ENCODE peak calls at places on chromosomes 16 and 17, in ten cellular contexts. One of them, this sample, is unnamed. For H3K36me3, the result is how much of the 10 kb centered on the place peaks cover.

GRCh38 chr16:4970010-4970409 is 11.9 kb downstream of the SEC14L5 start:
- DNase-seq in ovary: no peak
- DNase-seq in stomach: no peak
- DNase-seq in GM23248: no peak
- DNase-seq in PC-3: no peak
- DNase-seq in spleen: no peak
- DNase-seq in effector memory CD4-positive, alpha-beta T cell: no peak
- DNase-seq in gastrocnemius medialis: no peak
- DNase-seq in tibial nerve: no peak
- DNase-seq in Panc1: no peak
- DNase-seq in this sample: no peak

GRCh38 chr16:86355538-86355937 is 154.8 kb upstream of the FOXF1 start:
- DNase-seq in ovary: no peak
- DNase-seq in stomach: no peak
- DNase-seq in GM23248: peak
- DNase-seq in PC-3: no peak
- DNase-seq in spleen: no peak
- DNase-seq in effector memory CD4-positive, alpha-beta T cell: no peak
- DNase-seq in gastrocnemius medialis: no peak
- DNase-seq in tibial nerve: no peak
- DNase-seq in Panc1: no peak
- DNase-seq in this sample: no peak

GRCh38 chr17:73729101-73729500 is 84.9 kb upstream of the SDK2 start:
- DNase-seq in ovary: no peak
- DNase-seq in stomach: no peak
- DNase-seq in GM23248: no peak
- DNase-seq in PC-3: no peak
- DNase-seq in spleen: no peak
- DNase-seq in effector memory CD4-positive, alpha-beta T cell: no peak
- DNase-seq in gastrocnemius medialis: no peak
- DNase-seq in tibial nerve: no peak
- DNase-seq in Panc1: no peak
- DNase-seq in this sample: no peak

GRCh38 chr16:15502041-15502725 is 67.8 kb downstream of the BMERB1 start:
- DNase-seq in ovary: no peak
- DNase-seq in stomach: no peak
- DNase-seq in GM23248: peak
- DNase-seq in PC-3: peak
- DNase-seq in spleen: no peak
- DNase-seq in effector memory CD4-positive, alpha-beta T cell: no peak
- DNase-seq in gastrocnemius medialis: no peak
- DNase-seq in tibial nerve: no peak
- DNase-seq in Panc1: peak
- DNase-seq in this sample: no peak

GRCh38 chr17:68248199-68248825 is 469 bp downstream of the AMZ2 start:
- DNase-seq in ovary: no peak
- DNase-seq in stomach: peak
- DNase-seq in GM23248: peak
- DNase-seq in PC-3: peak
- DNase-seq in spleen: no peak
- DNase-seq in effector memory CD4-positive, alpha-beta T cell: no peak
- DNase-seq in gastrocnemius medialis: peak
- DNase-seq in tibial nerve: peak
- DNase-seq in Panc1: no peak
- DNase-seq in this sample: peak

GRCh38 chr17:48647964-48648245 is 21.7 kb upstream of the HOXB9 start:
- DNase-seq in ovary: no peak
- DNase-seq in stomach: no peak
- DNase-seq in GM23248: no peak
- DNase-seq in PC-3: no peak
- DNase-seq in spleen: no peak
- DNase-seq in effector memory CD4-positive, alpha-beta T cell: no peak
- DNase-seq in gastrocnemius medialis: no peak
- DNase-seq in tibial nerve: no peak
- DNase-seq in Panc1: no peak
- DNase-seq in this sample: no peak

GRCh38 chr16:30567991-30568638 is 3.4 kb downstream of the ZNF688 start:
- DNase-seq in ovary: no peak
- DNase-seq in stomach: no peak
- DNase-seq in GM23248: peak
- DNase-seq in PC-3: peak
- DNase-seq in spleen: peak
- DNase-seq in effector memory CD4-positive, alpha-beta T cell: peak
- DNase-seq in gastrocnemius medialis: no peak
- DNase-seq in tibial nerve: no peak
- DNase-seq in Panc1: peak
- DNase-seq in this sample: no peak

GRCh38 chr16:65782537-65783290 is 583.8 kb upstream of the CDH5 start:
- DNase-seq in ovary: no peak
- DNase-seq in stomach: no peak
- DNase-seq in GM23248: peak
- DNase-seq in PC-3: peak
- DNase-seq in spleen: no peak
- DNase-seq in effector memory CD4-positive, alpha-beta T cell: no peak
- DNase-seq in gastrocnemius medialis: no peak
- DNase-seq in tibial nerve: no peak
- DNase-seq in Panc1: no peak
- DNase-seq in this sample: no peak

GRCh38 chr17:65261682-65262636 is 124.8 kb downstream of the RGS9 start:
- DNase-seq in ovary: no peak
- DNase-seq in stomach: no peak
- DNase-seq in GM23248: peak
- DNase-seq in PC-3: peak
- DNase-seq in spleen: no peak
- DNase-seq in effector memory CD4-positive, alpha-beta T cell: no peak
- DNase-seq in gastrocnemius medialis: no peak
- DNase-seq in tibial nerve: no peak
- DNase-seq in Panc1: no peak
- DNase-seq in this sample: no peak

GRCh38 chr16:85805442-85806045 is 6.0 kb downstream of the COX4I1 start:
- DNase-seq in ovary: no peak
- DNase-seq in stomach: no peak
- DNase-seq in GM23248: no peak
- DNase-seq in PC-3: no peak
- DNase-seq in spleen: no peak
- DNase-seq in effector memory CD4-positive, alpha-beta T cell: no peak
- DNase-seq in gastrocnemius medialis: no peak
- DNase-seq in tibial nerve: no peak
- DNase-seq in Panc1: no peak
- DNase-seq in this sample: no peak

GRCh38 chr17:35973333-35974260 is 7.7 kb downstream of the CCL16 start:
- DNase-seq in ovary: no peak
- DNase-seq in stomach: no peak
- DNase-seq in GM23248: peak
- DNase-seq in PC-3: peak
- DNase-seq in spleen: no peak
- DNase-seq in effector memory CD4-positive, alpha-beta T cell: no peak
- DNase-seq in gastrocnemius medialis: no peak
- DNase-seq in tibial nerve: no peak
- DNase-seq in Panc1: no peak
- DNase-seq in this sample: peak

GRCh38 chr17:55549140-55549539 is 37.9 kb upstream of the SMIM36 start:
- DNase-seq in ovary: no peak
- DNase-seq in stomach: no peak
- DNase-seq in GM23248: peak
- DNase-seq in PC-3: peak
- DNase-seq in spleen: no peak
- DNase-seq in effector memory CD4-positive, alpha-beta T cell: no peak
- DNase-seq in gastrocnemius medialis: no peak
- DNase-seq in tibial nerve: no peak
- DNase-seq in Panc1: no peak
- DNase-seq in this sample: no peak

GRCh38 chr17:7745748-7746470 is 28.4 kb downstream of the DNAH2 start:
- DNase-seq in ovary: peak
- DNase-seq in stomach: no peak
- DNase-seq in GM23248: peak
- DNase-seq in PC-3: peak
- DNase-seq in spleen: no peak
- DNase-seq in effector memory CD4-positive, alpha-beta T cell: no peak
- DNase-seq in gastrocnemius medialis: no peak
- DNase-seq in tibial nerve: no peak
- DNase-seq in Panc1: no peak
- DNase-seq in this sample: no peak

GRCh38 chr17:62780273-62780672 is 27.8 kb downstream of the MARCHF10 start:
- DNase-seq in ovary: peak
- DNase-seq in stomach: peak
- DNase-seq in GM23248: no peak
- DNase-seq in PC-3: peak
- DNase-seq in spleen: no peak
- DNase-seq in effector memory CD4-positive, alpha-beta T cell: no peak
- DNase-seq in gastrocnemius medialis: peak
- DNase-seq in tibial nerve: no peak
- DNase-seq in Panc1: no peak
- DNase-seq in this sample: no peak

GRCh38 chr16:4870138-4870671 is 22.9 kb downstream of the UBN1 start:
- DNase-seq in ovary: no peak
- DNase-seq in stomach: peak
- DNase-seq in GM23248: no peak
- DNase-seq in PC-3: no peak
- DNase-seq in spleen: no peak
- DNase-seq in effector memory CD4-positive, alpha-beta T cell: no peak
- DNase-seq in gastrocnemius medialis: peak
- DNase-seq in tibial nerve: no peak
- DNase-seq in Panc1: no peak
- DNase-seq in this sample: no peak

GRCh38 chr17:82804442-82805191 is 35.2 kb downstream of the ZNF750 start:
- DNase-seq in ovary: peak
- DNase-seq in stomach: peak
- DNase-seq in GM23248: no peak
- DNase-seq in PC-3: no peak
- DNase-seq in spleen: no peak
- DNase-seq in effector memory CD4-positive, alpha-beta T cell: no peak
- DNase-seq in gastrocnemius medialis: peak
- DNase-seq in tibial nerve: peak
- DNase-seq in Panc1: no peak
- DNase-seq in this sample: peak

DNA sequence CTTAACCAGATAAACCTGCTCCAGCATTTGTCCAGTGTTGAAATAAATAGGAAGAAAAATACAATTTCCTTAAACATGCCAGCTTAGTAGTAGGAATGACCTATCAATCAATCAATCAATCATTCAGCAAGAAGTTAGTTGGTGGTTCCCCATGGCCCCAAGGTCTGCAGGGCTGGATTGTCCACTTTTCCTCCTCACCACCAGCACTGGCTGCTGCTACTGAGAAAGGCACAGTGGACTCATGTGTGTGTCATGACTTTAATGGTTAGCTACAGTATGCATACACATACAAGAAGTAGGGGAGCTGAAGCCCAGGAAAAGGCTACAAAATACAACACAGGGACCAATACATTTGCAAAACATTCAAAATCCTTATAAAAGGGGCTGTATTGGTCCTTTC is 4.4 kb downstream of the SETD6 start:
- DNase-seq in ovary: no peak
- DNase-seq in stomach: no peak
- DNase-seq in GM23248: no peak
- DNase-seq in PC-3: no peak
- DNase-seq in spleen: no peak
- DNase-seq in effector memory CD4-positive, alpha-beta T cell: no peak
- DNase-seq in gastrocnemius medialis: no peak
- DNase-seq in tibial nerve: no peak
- DNase-seq in Panc1: no peak
- DNase-seq in this sample: no peak
- H3K36me3 ChIP-seq in ovary: under half
- H3K36me3 ChIP-seq in stomach: half or more
- H3K36me3 ChIP-seq in GM23248: under half
- H3K36me3 ChIP-seq in PC-3: half or more
- H3K36me3 ChIP-seq in spleen: half or more
- H3K36me3 ChIP-seq in effector memory CD4-positive, alpha-beta T cell: half or more
- H3K36me3 ChIP-seq in gastrocnemius medialis: half or more
- H3K36me3 ChIP-seq in tibial nerve: under half
- H3K36me3 ChIP-seq in Panc1: under half
- H3K36me3 ChIP-seq in this sample: under half

DNA sequence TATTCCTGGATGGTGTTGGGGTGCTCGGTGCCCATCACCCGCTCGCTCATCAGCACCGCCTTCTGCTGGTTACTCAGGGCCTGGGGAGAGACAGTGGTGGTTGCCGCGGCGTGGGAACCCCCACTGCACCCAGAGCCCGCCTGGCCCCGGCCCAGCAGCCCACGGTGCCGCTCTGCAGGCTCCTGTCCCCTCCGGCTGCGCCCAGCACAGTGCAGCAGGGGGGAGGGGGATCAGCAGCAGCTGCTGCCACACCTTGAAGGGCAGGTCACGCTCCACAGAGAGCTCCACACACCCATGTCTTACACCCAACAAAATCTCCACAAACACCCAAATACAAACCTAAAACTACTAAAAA is 18.8 kb downstream of the CLUH start:
- DNase-seq in ovary: no peak
- DNase-seq in stomach: peak
- DNase-seq in GM23248: no peak
- DNase-seq in PC-3: no peak
- DNase-seq in spleen: no peak
- DNase-seq in effector memory CD4-positive, alpha-beta T cell: no peak
- DNase-seq in gastrocnemius medialis: no peak
- DNase-seq in tibial nerve: no peak
- DNase-seq in Panc1: no peak
- DNase-seq in this sample: no peak
- H3K36me3 ChIP-seq in ovary: under half
- H3K36me3 ChIP-seq in stomach: half or more
- H3K36me3 ChIP-seq in GM23248: under half
- H3K36me3 ChIP-seq in PC-3: under half
- H3K36me3 ChIP-seq in spleen: half or more
- H3K36me3 ChIP-seq in effector memory CD4-positive, alpha-beta T cell: under half
- H3K36me3 ChIP-seq in gastrocnemius medialis: half or more
- H3K36me3 ChIP-seq in tibial nerve: under half
- H3K36me3 ChIP-seq in Panc1: under half
- H3K36me3 ChIP-seq in this sample: under half

GRCh38 chr16:68070249-68070725 is 14.9 kb upstream of the NFATC3 start:
- DNase-seq in ovary: no peak
- DNase-seq in stomach: no peak
- DNase-seq in GM23248: no peak
- DNase-seq in PC-3: no peak
- DNase-seq in spleen: no peak
- DNase-seq in effector memory CD4-positive, alpha-beta T cell: no peak
- DNase-seq in gastrocnemius medialis: no peak
- DNase-seq in tibial nerve: no peak
- DNase-seq in Panc1: no peak
- DNase-seq in this sample: no peak
- H3K36me3 ChIP-seq in ovary: under half
- H3K36me3 ChIP-seq in stomach: half or more
- H3K36me3 ChIP-seq in GM23248: under half
- H3K36me3 ChIP-seq in PC-3: under half
- H3K36me3 ChIP-seq in spleen: under half
- H3K36me3 ChIP-seq in effector memory CD4-positive, alpha-beta T cell: under half
- H3K36me3 ChIP-seq in gastrocnemius medialis: under half
- H3K36me3 ChIP-seq in tibial nerve: under half
- H3K36me3 ChIP-seq in Panc1: under half
- H3K36me3 ChIP-seq in this sample: under half

DNA sequence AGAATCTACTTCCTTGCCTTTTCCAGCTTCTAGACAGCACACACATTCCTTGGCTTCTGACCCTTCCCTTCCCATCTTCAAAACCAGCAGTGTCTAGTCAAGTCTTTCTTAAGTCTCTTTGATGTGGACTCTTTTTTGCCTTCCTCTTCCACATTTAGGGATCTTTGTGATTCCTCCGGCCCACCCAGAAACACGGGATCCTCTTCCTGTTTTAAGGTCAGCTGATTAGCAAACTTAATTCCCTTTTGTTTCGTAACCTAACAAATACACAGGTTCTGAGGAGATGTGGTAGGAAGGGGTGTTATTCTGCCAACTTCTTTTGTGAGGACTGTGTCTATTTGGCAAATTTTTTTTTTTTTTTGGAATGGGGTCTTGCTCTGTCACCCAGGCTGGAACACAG is 14.8 kb downstream of the KNOP1 start:
- DNase-seq in ovary: no peak
- DNase-seq in stomach: no peak
- DNase-seq in GM23248: no peak
- DNase-seq in PC-3: no peak
- DNase-seq in spleen: no peak
- DNase-seq in effector memory CD4-positive, alpha-beta T cell: no peak
- DNase-seq in gastrocnemius medialis: no peak
- DNase-seq in tibial nerve: no peak
- DNase-seq in Panc1: no peak
- DNase-seq in this sample: no peak
- H3K36me3 ChIP-seq in ovary: under half
- H3K36me3 ChIP-seq in stomach: half or more
- H3K36me3 ChIP-seq in GM23248: under half
- H3K36me3 ChIP-seq in PC-3: under half
- H3K36me3 ChIP-seq in spleen: under half
- H3K36me3 ChIP-seq in effector memory CD4-positive, alpha-beta T cell: under half
- H3K36me3 ChIP-seq in gastrocnemius medialis: under half
- H3K36me3 ChIP-seq in tibial nerve: under half
- H3K36me3 ChIP-seq in Panc1: under half
- H3K36me3 ChIP-seq in this sample: under half

This sample was measured in colonic mucosa.